ENCODE peak calls at places on chromosome 9, in seven cellular contexts. N, Z, V, B, P, Q and K are unnamed samples. For H3K27me3, the result is how much of the 10 kb centered on the place peaks cover.

GRCh38 chr9:89138463-89139390 is 39.9 kb downstream of the SHC3 start:
- DNase-seq in N (no peak), Z (no peak), V (no peak), B (no peak), P (no peak), Q (peak), K (no peak)

GRCh38 chr9:90969021-90969675 is 167.5 kb downstream of the SYK start:
- DNase-seq in N (no peak), Z (no peak), V (no peak), B (no peak), P (no peak), Q (no peak), K (no peak)

GRCh38 chr9:85514256-85514655 is 227.5 kb downstream of the AGTPBP1 start:
- DNase-seq in N (no peak), Z (no peak), V (no peak), B (no peak), P (no peak), Q (no peak), K (no peak)

GRCh38 chr9:106575903-106576755 is 286.8 kb upstream of the ZNF462 start:
- DNase-seq in N (no peak), Z (no peak), V (no peak), B (no peak), P (no peak), Q (no peak), K (no peak)

GRCh38 chr9:84575705-84576104 is 93.8 kb upstream of the NTRK2 start:
- DNase-seq in N (no peak), Z (no peak), V (no peak), B (no peak), P (no peak), Q (no peak), K (no peak)

GRCh38 chr9:74172874-74173273 is 324.3 kb upstream of the RORB start:
- DNase-seq in N (no peak), Z (no peak), V (no peak), B (no peak), P (no peak), Q (no peak), K (no peak)

GRCh38 chr9:133644968-133645765 is 9.0 kb downstream of the DBH start:
- DNase-seq in N (no peak), Z (no peak), V (no peak), B (no peak), P (no peak), Q (no peak), K (no peak)

GRCh38 chr9:113511047-113511521 is 47.6 kb downstream of the RGS3 start:
- DNase-seq in N (no peak), Z (peak), V (no peak), B (no peak), P (no peak), Q (no peak), K (no peak)

GRCh38 chr9:133162802-133163558 is 734 bp downstream of the GBGT1 start:
- DNase-seq in N (no peak), Z (no peak), V (peak), B (peak), P (no peak), Q (no peak), K (no peak)

GRCh38 chr9:16816006-16816405 is 54.5 kb downstream of the BNC2 start:
- DNase-seq in N (no peak), Z (no peak), V (no peak), B (no peak), P (no peak), Q (no peak), K (no peak)

GRCh38 chr9:99193466-99193821 is 28.3 kb downstream of the ALG2 start:
- DNase-seq in N (no peak), Z (no peak), V (no peak), B (no peak), P (no peak), Q (no peak), K (no peak)

GRCh38 chr9:78967557-78968212 is 604.1 kb upstream of the TLE4 start:
- DNase-seq in N (no peak), Z (no peak), V (no peak), B (no peak), P (no peak), Q (no peak), K (no peak)

GRCh38 chr9:3708751-3709150 is 182.9 kb upstream of the RFX3 start:
- DNase-seq in N (no peak), Z (no peak), V (no peak), B (no peak), P (no peak), Q (peak), K (peak)

GRCh38 chr9:138010274-138010800 is 132.8 kb downstream of the CACNA1B start:
- DNase-seq in N (no peak), Z (peak), V (no peak), B (no peak), P (no peak), Q (no peak), K (no peak)

DNA sequence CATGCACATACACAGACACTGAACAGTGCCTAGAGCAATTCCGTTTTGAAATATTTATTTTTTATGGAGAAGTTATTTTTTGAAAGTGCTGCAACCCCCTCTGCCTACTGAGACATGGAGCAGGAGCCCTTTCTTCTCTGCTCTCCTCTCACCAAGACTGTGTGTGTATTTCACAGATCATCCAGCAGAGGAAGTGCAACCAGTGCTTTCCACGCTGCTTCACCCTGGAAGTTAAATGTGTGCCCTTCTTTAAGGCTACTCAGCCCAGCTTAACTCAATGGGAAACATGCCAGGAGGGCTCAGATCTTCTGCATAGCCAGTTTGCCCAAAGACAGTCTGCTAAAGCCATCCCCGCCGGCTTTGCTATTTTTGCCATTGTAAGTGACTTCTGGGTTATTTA is 606.3 kb downstream of the TLE1 start:
- DNase-seq in N (no peak), Z (no peak), V (no peak), B (no peak), P (peak), Q (no peak), K (no peak)
- TF ChIP-seq CTCF in N (no peak), Z (peak), V (no peak), B (no peak), P (peak), Q (peak), K (peak)

DNA sequence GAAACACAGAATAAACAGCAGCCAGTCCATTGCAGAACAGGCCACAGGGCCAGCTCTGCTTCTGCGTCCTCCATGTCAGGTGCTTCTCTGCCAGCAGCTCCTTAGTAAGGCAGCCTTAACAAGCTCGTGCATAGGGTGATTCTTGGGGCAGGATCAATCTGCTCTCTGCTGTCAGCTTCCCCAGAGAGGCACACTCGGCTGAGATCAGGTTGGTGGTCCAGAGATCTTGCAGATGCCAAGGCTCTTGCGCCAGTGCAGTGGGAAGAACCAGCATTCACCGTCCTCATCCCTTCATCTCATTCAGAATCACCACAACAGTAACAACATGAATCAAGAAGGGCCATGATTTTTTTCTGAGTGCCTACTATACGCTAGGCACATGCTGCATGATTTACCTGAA is 49.0 kb upstream of the ALDH1B1 start:
- DNase-seq in N (no peak), Z (no peak), V (no peak), B (no peak), P (no peak), Q (no peak), K (no peak)
- H3K27me3 ChIP-seq in N (under half), Z (under half), V (under half), B (under half), P (under half), Q (under half), K (under half)

GRCh38 chr9:95645579-95645978 is 128.8 kb upstream of the PTCH1 start:
- DNase-seq in N (no peak), Z (no peak), V (no peak), B (no peak), P (no peak), Q (no peak), K (no peak)
- TF ChIP-seq CTCF in N (no peak), Z (no peak), V (no peak), B (no peak), P (no peak), Q (no peak), K (no peak)

GRCh38 chr9:126638571-126639132 is 24.9 kb downstream of the LMX1B start:
- DNase-seq in N (no peak), Z (no peak), V (no peak), B (no peak), P (peak), Q (no peak), K (no peak)

GRCh38 chr9:126643945-126644527 is 30.3 kb downstream of the LMX1B start:
- DNase-seq in N (no peak), Z (no peak), V (no peak), B (no peak), P (no peak), Q (peak), K (no peak)

GRCh38 chr9:126642839-126643238 is 29.1 kb downstream of the LMX1B start:
- DNase-seq in N (no peak), Z (no peak), V (no peak), B (no peak), P (no peak), Q (no peak), K (no peak)

GRCh38 chr9:126641118-126641851 is 27.6 kb downstream of the LMX1B start:
- DNase-seq in N (no peak), Z (no peak), V (no peak), B (no peak), P (no peak), Q (no peak), K (no peak)

GRCh38 chr9:126642009-126642744 is 28.4 kb downstream of the LMX1B start:
- DNase-seq in N (no peak), Z (no peak), V (no peak), B (no peak), P (no peak), Q (no peak), K (no peak)
- H3K27me3 ChIP-seq in N (under half), Z (under half), V (under half), B (half or more), P (half or more), Q (half or more), K (half or more)